ENCODE peak calls at places on chromosomes 6 and 20, in ten cellular contexts. N is tibial nerve; R is glomerular endothelial cell; H is GM13976; Y is iris pigment epithelial cell; Q is MV-4-11; O is choroid plexus epithelial cell; D is kidney; X is activated naive CD4-positive, alpha-beta T cell; J is naive thymus-derived CD8-positive, alpha-beta T cell. F is an unnamed sample.
A peak's percentile ranks its signal among the peaks of the same experiment; 100 is the strongest.

GRCh38 chr6:83226517-83226916 is 33.4 kb downstream of the RWDD2A start:
- DNase-seq in N (no peak), R (no peak), H (no peak), Y (peak; percentile 27), Q (no peak), O (peak; percentile 26), D (no peak), X (no peak), J (no peak), F (no peak)

GRCh38 chr20:38673261-38673660 is 51.0 kb upstream of the SLC32A1 start:
- DNase-seq in N (no peak), R (no peak), H (no peak), Y (no peak), Q (no peak), O (no peak), D (no peak), X (no peak), J (no peak), F (no peak)

GRCh38 chr6:15513801-15514711 is 148.8 kb downstream of the DTNBP1 start:
- DNase-seq in N (no peak), R (no peak), H (no peak), Y (no peak), Q (no peak), O (no peak), D (peak; percentile 56), X (no peak), J (no peak), F (no peak)

GRCh38 chr6:46606318-46606717 is 46.3 kb downstream of the CYP39A1 start:
- DNase-seq in N (no peak), R (no peak), H (no peak), Y (no peak), Q (no peak), O (peak; percentile 10), D (no peak), X (no peak), J (no peak), F (no peak)

GRCh38 chr6:153790048-153790447 is 249.0 kb upstream of the OPRM1 start:
- DNase-seq in N (no peak), R (peak; percentile 91), H (peak; percentile 8), Y (peak; percentile 97), Q (peak; percentile 34), O (peak; percentile 99), D (no peak), X (no peak), J (no peak), F (no peak)

GRCh38 chr6:122652431-122652830 is 42.2 kb downstream of the PKIB start:
- DNase-seq in N (no peak), R (no peak), H (no peak), Y (peak; percentile 36), Q (no peak), O (peak; percentile 53), D (no peak), X (no peak), J (no peak), F (no peak)

GRCh38 chr20:6663104-6663503 is 104.4 kb upstream of the BMP2 start:
- DNase-seq in N (no peak), R (no peak), H (no peak), Y (peak; percentile 22), Q (no peak), O (peak; percentile 51), D (no peak), X (no peak), J (no peak), F (no peak)

GRCh38 chr20:46520976-46521579 is 7.7 kb upstream of the ZNF334 start:
- DNase-seq in N (peak; percentile 15), R (peak; percentile 9), H (peak; percentile 62), Y (peak; percentile 69), Q (peak; percentile 59), O (peak; percentile 84), D (no peak), X (no peak), J (peak; percentile 11), F (peak; percentile 38)

GRCh38 chr6:135474362-135474761 is 23.2 kb downstream of the AHI1 start:
- DNase-seq in N (no peak), R (no peak), H (no peak), Y (no peak), Q (no peak), O (no peak), D (no peak), X (no peak), J (no peak), F (no peak)

GRCh38 chr6:160135922-160136655 is 14.5 kb downstream of the SLC22A1 start:
- DNase-seq in N (no peak), R (no peak), H (no peak), Y (no peak), Q (no peak), O (no peak), D (no peak), X (no peak), J (no peak), F (no peak)

GRCh38 chr6:157483770-157484169 is 102.8 kb downstream of the ZDHHC14 start:
- DNase-seq in N (no peak), R (no peak), H (no peak), Y (no peak), Q (no peak), O (no peak), D (no peak), X (no peak), J (no peak), F (no peak)

GRCh38 chr6:135146160-135146920 is 34.8 kb upstream of the MYB start:
- DNase-seq in N (no peak), R (no peak), H (no peak), Y (peak; percentile 92), Q (no peak), O (peak; percentile 90), D (no peak), X (no peak), J (no peak), F (no peak)

GRCh38 chr6:72672906-72673305 is 51.0 kb downstream of the KCNQ5 start:
- DNase-seq in N (no peak), R (no peak), H (no peak), Y (no peak), Q (no peak), O (no peak), D (no peak), X (no peak), J (no peak), F (no peak)

GRCh38 chr20:22740829-22741228 is 156.5 kb upstream of the FOXA2 start:
- DNase-seq in N (no peak), R (no peak), H (no peak), Y (no peak), Q (no peak), O (no peak), D (no peak), X (no peak), J (no peak), F (no peak)

GRCh38 chr6:28747631-28748157 is 176.1 kb downstream of the TRIM27 start:
- DNase-seq in N (no peak), R (no peak), H (no peak), Y (peak; percentile 97), Q (peak; percentile 11), O (peak; percentile 82), D (no peak), X (no peak), J (no peak), F (no peak)

GRCh38 chr6:43846556-43846955 is 76.5 kb downstream of the VEGFA start:
- DNase-seq in N (no peak), R (no peak), H (no peak), Y (peak; percentile 55), Q (no peak), O (peak; percentile 53), D (no peak), X (no peak), J (no peak), F (no peak)

GRCh38 chr20:45306431-45306982 is at the start of gene RBPJL:
- DNase-seq in N (no peak), R (no peak), H (peak; percentile 71), Y (no peak), Q (no peak), O (no peak), D (no peak), X (peak; percentile 33), J (peak; percentile 27), F (peak; percentile 36)

GRCh38 chr20:9287062-9287461 is 218.2 kb downstream of the PLCB4 start:
- DNase-seq in N (no peak), R (no peak), H (no peak), Y (peak; percentile 58), Q (no peak), O (no peak), D (no peak), X (no peak), J (no peak), F (no peak)

GRCh38 chr6:16276991-16277981 is 38.9 kb downstream of the GMPR start:
- DNase-seq in N (peak; percentile 12), R (peak; percentile 65), H (peak; percentile 64), Y (peak; percentile 90), Q (peak; percentile 91), O (peak; percentile 92), D (no peak), X (no peak), J (no peak), F (no peak)

GRCh38 chr6:157681041-157681650 is 141.9 kb upstream of the SNX9 start:
- DNase-seq in N (no peak), R (no peak), H (no peak), Y (no peak), Q (no peak), O (no peak), D (no peak), X (no peak), J (no peak), F (no peak)

GRCh38 chr6:30043744-30044143 is 17.3 kb upstream of the POLR1H start:
- DNase-seq in N (no peak), R (no peak), H (no peak), Y (no peak), Q (no peak), O (no peak), D (no peak), X (no peak), J (no peak), F (no peak)